ENCODE peak calls at places on chromosomes 1 and 21, in nine cellular contexts. F is transverse colon, A is heart left ventricle, R is esophagus squamous epithelium, L is A549, H is breast epithelium, E is spleen, I is IMR-90, K is tibial nerve. W is an unnamed sample.

GRCh38 chr1:93672069-93672468 is 9.6 kb downstream of the BCAR3 start:
- DNase-seq in F (peak), A (peak), R (no peak), L (peak), H (no peak), E (no peak), I (peak), K (peak), W (peak)

GRCh38 chr1:184039126-184039525 is 1.6 kb upstream of the COLGALT2 start:
- DNase-seq in F (no peak), A (no peak), R (no peak), L (no peak), H (no peak), E (no peak), I (no peak), K (no peak), W (no peak)

GRCh38 chr1:41678141-41678878 is 193.8 kb upstream of the EDN2 start:
- DNase-seq in F (no peak), A (peak), R (no peak), L (no peak), H (peak), E (peak), I (peak), K (peak), W (no peak)

GRCh38 chr21:45295576-45296365 is 8.1 kb upstream of the POFUT2 start:
- DNase-seq in F (peak), A (peak), R (no peak), L (no peak), H (no peak), E (no peak), I (peak), K (no peak), W (peak)

GRCh38 chr1:1630965-1631792 is 794 bp upstream of the MMP23B start:
- DNase-seq in F (peak), A (peak), R (no peak), L (no peak), H (no peak), E (peak), I (no peak), K (peak), W (no peak)

GRCh38 chr1:161973924-161974845 is 49.5 kb downstream of the OLFML2B start:
- DNase-seq in F (no peak), A (peak), R (no peak), L (no peak), H (no peak), E (no peak), I (no peak), K (no peak), W (no peak)

GRCh38 chr1:177975588-177976495 is 6.0 kb upstream of the SEC16B start:
- DNase-seq in F (no peak), A (no peak), R (no peak), L (no peak), H (no peak), E (no peak), I (peak), K (no peak), W (no peak)

GRCh38 chr1:8629241-8630091 is 188.0 kb downstream of the RERE start:
- DNase-seq in F (peak), A (no peak), R (no peak), L (no peak), H (no peak), E (peak), I (peak), K (no peak), W (no peak)

GRCh38 chr1:38576241-38576640 is 283.3 kb downstream of the RRAGC start:
- DNase-seq in F (no peak), A (no peak), R (no peak), L (no peak), H (no peak), E (no peak), I (no peak), K (no peak), W (no peak)

GRCh38 chr1:177385760-177386698 is 215.3 kb downstream of the BRINP2 start:
- DNase-seq in F (no peak), A (no peak), R (no peak), L (no peak), H (no peak), E (no peak), I (no peak), K (no peak), W (no peak)

GRCh38 chr1:210455840-210456603 is 127.3 kb downstream of the HHAT start:
- DNase-seq in F (no peak), A (no peak), R (no peak), L (no peak), H (no peak), E (no peak), I (no peak), K (no peak), W (no peak)

GRCh38 chr21:29304577-29304976 is 5.9 kb downstream of the BACH1 start:
- DNase-seq in F (no peak), A (no peak), R (no peak), L (no peak), H (no peak), E (no peak), I (no peak), K (no peak), W (no peak)

GRCh38 chr1:115833806-115834205 is 7.1 kb downstream of the NHLH2 start:
- DNase-seq in F (no peak), A (no peak), R (no peak), L (no peak), H (no peak), E (no peak), I (no peak), K (no peak), W (no peak)

GRCh38 chr1:52658795-52659194 is 25.8 kb downstream of the SHISAL2A start:
- DNase-seq in F (no peak), A (no peak), R (no peak), L (no peak), H (no peak), E (no peak), I (no peak), K (no peak), W (no peak)

GRCh38 chr1:235941852-235942624 is 75.3 kb upstream of the LYST start:
- DNase-seq in F (no peak), A (no peak), R (no peak), L (no peak), H (peak), E (no peak), I (no peak), K (no peak), W (no peak)

GRCh38 chr1:94095744-94096469 is 25.0 kb downstream of the ABCA4 start:
- DNase-seq in F (no peak), A (peak), R (no peak), L (no peak), H (no peak), E (no peak), I (peak), K (peak), W (no peak)

GRCh38 chr1:213393860-213394259 is 342.8 kb downstream of the RPS6KC1 start:
- DNase-seq in F (no peak), A (no peak), R (no peak), L (no peak), H (no peak), E (no peak), I (no peak), K (no peak), W (no peak)

GRCh38 chr1:160007577-160008200 is 24.1 kb downstream of the PIGM start:
- DNase-seq in F (no peak), A (no peak), R (no peak), L (peak), H (no peak), E (no peak), I (peak), K (no peak), W (no peak)

GRCh38 chr1:204383163-204383904 is 23.6 kb upstream of the PLEKHA6 start:
- DNase-seq in F (no peak), A (no peak), R (no peak), L (no peak), H (no peak), E (no peak), I (no peak), K (no peak), W (peak)

GRCh38 chr21:16305686-16306085 is 575.9 kb downstream of the USP25 start:
- DNase-seq in F (no peak), A (no peak), R (no peak), L (no peak), H (no peak), E (no peak), I (no peak), K (no peak), W (no peak)

GRCh38 chr1:97159342-97159741 is 437.8 kb downstream of the PTBP2 start:
- DNase-seq in F (no peak), A (no peak), R (no peak), L (no peak), H (no peak), E (no peak), I (no peak), K (no peak), W (no peak)

GRCh38 chr1:54052470-54052933 is 502 bp downstream of the TMEM59 start:
- DNase-seq in F (peak), A (peak), R (no peak), L (peak), H (no peak), E (peak), I (peak), K (peak), W (peak)

GRCh38 chr1:94951509-94952208 is 24.7 kb upstream of the CNN3 start:
- DNase-seq in F (no peak), A (no peak), R (no peak), L (no peak), H (no peak), E (no peak), I (no peak), K (no peak), W (no peak)

GRCh38 chr1:19700046-19700777 is 35.5 kb downstream of the HTR6 start:
- DNase-seq in F (no peak), A (no peak), R (no peak), L (no peak), H (no peak), E (no peak), I (no peak), K (no peak), W (no peak)

GRCh38 chr1:216528816-216529215 is 105.6 kb upstream of the USH2A start:
- DNase-seq in F (no peak), A (no peak), R (no peak), L (no peak), H (no peak), E (no peak), I (no peak), K (no peak), W (no peak)

GRCh38 chr21:41426656-41427311 is 745 bp downstream of the MX1 start:
- DNase-seq in F (no peak), A (peak), R (no peak), L (no peak), H (no peak), E (peak), I (no peak), K (no peak), W (no peak)

GRCh38 chr1:186404454-186405051 is 28.9 kb downstream of the ODR4 start:
- DNase-seq in F (no peak), A (no peak), R (no peak), L (peak), H (no peak), E (no peak), I (peak), K (no peak), W (no peak)

GRCh38 chr21:46099476-46099875 is 1.6 kb downstream of the COL6A2 start:
- DNase-seq in F (peak), A (peak), R (no peak), L (no peak), H (no peak), E (peak), I (peak), K (peak), W (peak)

GRCh38 chr1:22001409-22001808 is at the start of gene CELA3A:
- DNase-seq in F (no peak), A (no peak), R (no peak), L (no peak), H (no peak), E (no peak), I (no peak), K (no peak), W (no peak)

GRCh38 chr1:226134170-226135058 is 52.1 kb downstream of the ACBD3 start:
- DNase-seq in F (no peak), A (no peak), R (no peak), L (no peak), H (no peak), E (peak), I (no peak), K (no peak), W (no peak)

GRCh38 chr1:245742891-245743290 is 588.1 kb downstream of the KIF26B start:
- DNase-seq in F (no peak), A (no peak), R (no peak), L (no peak), H (no peak), E (no peak), I (no peak), K (no peak), W (no peak)

GRCh38 chr1:178520803-178521202 is 7.9 kb downstream of the TEX35 start:
- DNase-seq in F (no peak), A (no peak), R (no peak), L (no peak), H (no peak), E (peak), I (no peak), K (no peak), W (no peak)

GRCh38 chr21:26845066-26845749 is at the start of gene ADAMTS1:
- DNase-seq in F (peak), A (peak), R (no peak), L (no peak), H (peak), E (peak), I (peak), K (peak), W (peak)

GRCh38 chr1:65063025-65063424 is 85.0 kb upstream of the AK4 start:
- DNase-seq in F (no peak), A (no peak), R (no peak), L (no peak), H (no peak), E (no peak), I (no peak), K (no peak), W (no peak)

GRCh38 chr1:200242379-200243041 is 167.3 kb downstream of the ZNF281 start:
- DNase-seq in F (no peak), A (peak), R (no peak), L (no peak), H (no peak), E (no peak), I (peak), K (no peak), W (no peak)
- H3K4me3 ChIP-seq in F (peak), A (no peak), R (no peak), L (no peak), H (no peak), E (no peak), I (peak), K (no peak), W (peak)

DNA sequence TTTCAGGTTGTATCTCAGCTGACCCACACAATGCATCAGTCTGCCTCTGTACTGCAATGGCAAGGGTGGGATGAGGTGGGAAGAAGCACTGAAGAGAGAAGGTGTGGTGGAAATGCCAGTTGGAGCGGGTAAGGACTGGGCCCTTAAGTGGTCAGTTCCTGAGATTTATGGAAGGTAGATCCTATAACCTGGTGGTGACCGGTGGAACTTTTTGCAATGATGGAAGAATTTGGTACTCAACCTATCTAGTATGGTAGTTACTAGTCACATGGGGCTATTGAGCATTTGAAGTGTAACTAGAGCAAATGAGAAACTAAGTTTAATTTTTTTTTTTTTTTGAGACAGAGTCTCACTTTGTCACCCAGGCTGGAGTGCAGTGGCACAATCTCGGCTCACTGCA is 8.2 kb upstream of the HPCAL4 start:
- DNase-seq in F (no peak), A (no peak), R (no peak), L (no peak), H (no peak), E (no peak), I (no peak), K (no peak), W (peak)
- TF ChIP-seq CTCF in F (no peak), A (no peak), R (no peak), L (no peak), H (no peak), E (no peak), I (no peak), K (no peak), W (no peak)

GRCh38 chr1:63128562-63128961 is 193.8 kb upstream of the FOXD3 start:
- DNase-seq in F (no peak), A (no peak), R (no peak), L (no peak), H (no peak), E (no peak), I (no peak), K (no peak), W (no peak)
- TF ChIP-seq POLR2A in F (no peak), A (no peak), R (no peak), L (no peak), H (no peak), E (no peak), I (no peak), K (no peak), W (no peak)

DNA sequence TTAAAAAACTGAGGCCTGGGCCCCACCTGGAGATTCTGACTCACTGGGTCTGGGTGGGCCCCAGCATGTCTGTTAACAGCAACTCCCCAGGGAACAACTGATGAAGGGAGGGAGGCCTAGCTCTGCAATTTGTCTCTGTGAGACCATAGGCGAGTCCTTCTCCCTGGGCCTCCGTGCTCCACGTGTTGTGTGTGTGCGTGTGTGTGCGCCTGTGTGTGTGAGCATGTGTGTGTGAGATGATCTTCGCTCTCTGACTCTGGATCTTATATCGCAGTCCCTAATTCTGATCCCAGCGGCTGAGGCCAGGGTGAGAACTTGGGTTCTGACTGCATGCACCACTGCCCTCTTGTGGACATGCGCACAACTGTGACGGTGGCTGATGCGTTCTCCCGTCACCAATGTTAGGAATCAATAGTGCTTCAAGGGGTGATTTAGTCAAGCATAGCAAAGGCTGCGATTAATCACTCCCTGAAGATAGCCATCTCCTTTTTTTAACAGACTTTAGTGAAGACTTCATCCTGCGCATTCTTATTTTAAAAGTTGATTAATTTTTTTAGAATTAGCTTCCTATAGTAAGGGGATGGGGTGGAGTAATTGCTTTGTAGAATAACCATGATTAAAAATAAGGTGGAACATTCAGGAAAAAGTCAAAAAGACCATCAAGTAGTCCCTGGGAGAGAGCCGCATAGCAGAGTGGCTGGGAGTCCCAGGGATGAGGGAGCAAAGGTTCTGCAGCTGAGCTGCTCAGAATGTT is 62.4 kb upstream of the USP24 start:
- DNase-seq in F (peak), A (peak), R (no peak), L (peak), H (peak), E (peak), I (peak), K (peak), W (no peak)
- H3K4me3 ChIP-seq in F (no peak), A (no peak), R (no peak), L (no peak), H (no peak), E (no peak), I (no peak), K (no peak), W (no peak)

W was measured in vagina.